ENCODE peak calls at places on chromosomes 13 and 19, in nine cellular contexts. One of them, this sample, is unnamed.
A peak's percentile ranks its signal among the peaks of the same experiment; 100 is the strongest.

GRCh38 chr19:10292206-10292788 is 2.5 kb downstream of the ICAM5 start:
- DNase-seq in stomach: peak; percentile 82
- DNase-seq in heart left ventricle: peak; percentile 79
- DNase-seq in brain microvascular endothelial cell: no peak
- DNase-seq in GM12865: peak; percentile 95
- DNase-seq in endothelial cell: peak; percentile 58
- DNase-seq in pancreas: peak; percentile 73
- DNase-seq in cardiac muscle cell: peak; percentile 85
- DNase-seq in tibial artery: peak; percentile 82
- DNase-seq in this sample: peak; percentile 91

GRCh38 chr13:72180253-72180952 is 313.4 kb upstream of the DACH1 start:
- DNase-seq in brain microvascular endothelial cell: peak; percentile 58
- DNase-seq in heart left ventricle: no peak
- DNase-seq in endothelial cell: no peak
- DNase-seq in cardiac muscle cell: no peak
- DNase-seq in stomach: no peak
- DNase-seq in pancreas: peak; percentile 37
- DNase-seq in tibial artery: no peak
- DNase-seq in GM12865: no peak
- DNase-seq in this sample: no peak

GRCh38 chr13:46006688-46007452 is 45.7 kb downstream of the ZC3H13 start:
- DNase-seq in brain microvascular endothelial cell: no peak
- DNase-seq in tibial artery: no peak
- DNase-seq in heart left ventricle: no peak
- DNase-seq in GM12865: no peak
- DNase-seq in cardiac muscle cell: no peak
- DNase-seq in stomach: no peak
- DNase-seq in pancreas: no peak
- DNase-seq in endothelial cell: no peak
- DNase-seq in this sample: no peak

GRCh38 chr13:111242585-111242984 is 77.9 kb upstream of the TEX29 start:
- DNase-seq in brain microvascular endothelial cell: no peak
- DNase-seq in stomach: no peak
- DNase-seq in GM12865: no peak
- DNase-seq in pancreas: no peak
- DNase-seq in cardiac muscle cell: no peak
- DNase-seq in heart left ventricle: no peak
- DNase-seq in endothelial cell: no peak
- DNase-seq in tibial artery: no peak
- DNase-seq in this sample: no peak

GRCh38 chr19:1166872-1167573 is 7.0 kb downstream of the SBNO2 start:
- DNase-seq in tibial artery: no peak
- DNase-seq in pancreas: no peak
- DNase-seq in cardiac muscle cell: no peak
- DNase-seq in heart left ventricle: no peak
- DNase-seq in GM12865: no peak
- DNase-seq in brain microvascular endothelial cell: no peak
- DNase-seq in stomach: no peak
- DNase-seq in endothelial cell: no peak
- DNase-seq in this sample: no peak

GRCh38 chr19:6260912-6261636 is 18.7 kb downstream of the MLLT1 start:
- DNase-seq in stomach: peak; percentile 41
- DNase-seq in heart left ventricle: no peak
- DNase-seq in endothelial cell: peak; percentile 72
- DNase-seq in brain microvascular endothelial cell: no peak
- DNase-seq in GM12865: no peak
- DNase-seq in pancreas: no peak
- DNase-seq in tibial artery: no peak
- DNase-seq in cardiac muscle cell: no peak
- DNase-seq in this sample: no peak

GRCh38 chr13:24234200-24234915 is 73.8 kb downstream of the SPATA13 start:
- DNase-seq in heart left ventricle: no peak
- DNase-seq in pancreas: no peak
- DNase-seq in stomach: no peak
- DNase-seq in GM12865: no peak
- DNase-seq in tibial artery: no peak
- DNase-seq in cardiac muscle cell: no peak
- DNase-seq in brain microvascular endothelial cell: no peak
- DNase-seq in endothelial cell: no peak
- DNase-seq in this sample: no peak

GRCh38 chr13:27339299-27339698 is 68.7 kb downstream of the RASL11A start:
- DNase-seq in pancreas: peak; percentile 33
- DNase-seq in brain microvascular endothelial cell: peak; percentile 28
- DNase-seq in cardiac muscle cell: peak; percentile 72
- DNase-seq in endothelial cell: peak; percentile 57
- DNase-seq in GM12865: peak; percentile 70
- DNase-seq in tibial artery: peak; percentile 63
- DNase-seq in stomach: peak; percentile 39
- DNase-seq in heart left ventricle: no peak
- DNase-seq in this sample: peak; percentile 51

GRCh38 chr19:17406039-17406886 is 833 bp upstream of the BST2 start:
- DNase-seq in brain microvascular endothelial cell: peak; percentile 44
- DNase-seq in pancreas: no peak
- DNase-seq in stomach: no peak
- DNase-seq in cardiac muscle cell: peak; percentile 52
- DNase-seq in endothelial cell: no peak
- DNase-seq in GM12865: peak; percentile 85
- DNase-seq in tibial artery: no peak
- DNase-seq in heart left ventricle: no peak
- DNase-seq in this sample: no peak

GRCh38 chr19:30324982-30325381 is 47.2 kb upstream of the ZNF536 start:
- DNase-seq in endothelial cell: no peak
- DNase-seq in cardiac muscle cell: no peak
- DNase-seq in pancreas: no peak
- DNase-seq in brain microvascular endothelial cell: no peak
- DNase-seq in GM12865: no peak
- DNase-seq in stomach: peak; percentile 19
- DNase-seq in heart left ventricle: no peak
- DNase-seq in tibial artery: no peak
- DNase-seq in this sample: no peak

GRCh38 chr13:32031025-32031814 is at the start of gene FRY:
- DNase-seq in tibial artery: peak; percentile 81
- DNase-seq in stomach: peak; percentile 60
- DNase-seq in cardiac muscle cell: peak; percentile 64
- DNase-seq in pancreas: peak; percentile 45
- DNase-seq in heart left ventricle: peak; percentile 79
- DNase-seq in brain microvascular endothelial cell: peak; percentile 58
- DNase-seq in endothelial cell: peak; percentile 53
- DNase-seq in GM12865: peak; percentile 69
- DNase-seq in this sample: peak; percentile 74

GRCh38 chr13:40189885-40190655 is 476.4 kb downstream of the FOXO1 start:
- DNase-seq in heart left ventricle: peak; percentile 35
- DNase-seq in GM12865: no peak
- DNase-seq in endothelial cell: no peak
- DNase-seq in cardiac muscle cell: peak; percentile 52
- DNase-seq in tibial artery: no peak
- DNase-seq in pancreas: no peak
- DNase-seq in stomach: no peak
- DNase-seq in brain microvascular endothelial cell: no peak
- DNase-seq in this sample: no peak

GRCh38 chr13:54536112-54536511 is 1507.5 kb downstream of the OLFM4 start:
- DNase-seq in GM12865: no peak
- DNase-seq in pancreas: no peak
- DNase-seq in cardiac muscle cell: no peak
- DNase-seq in heart left ventricle: no peak
- DNase-seq in endothelial cell: no peak
- DNase-seq in tibial artery: no peak
- DNase-seq in brain microvascular endothelial cell: no peak
- DNase-seq in stomach: no peak
- DNase-seq in this sample: no peak

GRCh38 chr13:65638572-65639168 is 1591.5 kb downstream of the PCDH9 start:
- DNase-seq in endothelial cell: peak; percentile 30
- DNase-seq in stomach: no peak
- DNase-seq in brain microvascular endothelial cell: peak; percentile 42
- DNase-seq in heart left ventricle: no peak
- DNase-seq in tibial artery: no peak
- DNase-seq in pancreas: no peak
- DNase-seq in cardiac muscle cell: peak; percentile 79
- DNase-seq in GM12865: peak; percentile 52
- DNase-seq in this sample: peak; percentile 4

DNA sequence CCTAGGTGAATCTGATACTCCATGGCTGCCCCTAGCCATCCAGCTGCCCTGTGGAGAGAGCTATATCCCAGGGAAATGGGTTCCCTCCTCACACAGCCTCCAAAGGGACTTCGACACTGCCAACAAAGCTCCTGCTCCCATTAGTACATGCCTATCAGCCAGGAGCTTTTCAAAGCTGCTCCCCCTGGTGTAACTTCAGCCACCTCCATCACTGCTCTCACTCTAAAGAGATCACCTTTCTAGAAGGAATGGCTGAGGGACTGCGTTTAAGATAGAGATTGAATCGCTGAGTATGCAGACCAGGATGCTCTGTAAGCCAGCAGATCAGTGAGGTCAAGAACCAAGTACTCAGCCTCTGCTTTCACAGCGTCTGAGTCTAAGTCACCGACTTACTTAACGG is 213.7 kb downstream of the NALCN start:
- DNase-seq in stomach: no peak
- DNase-seq in GM12865: no peak
- DNase-seq in heart left ventricle: no peak
- DNase-seq in pancreas: no peak
- DNase-seq in tibial artery: no peak
- DNase-seq in cardiac muscle cell: no peak
- DNase-seq in endothelial cell: peak; percentile 4
- DNase-seq in brain microvascular endothelial cell: no peak
- DNase-seq in this sample: no peak
- TF ChIP-seq CTCF in stomach: no peak
- TF ChIP-seq CTCF in GM12865: no peak
- TF ChIP-seq CTCF in heart left ventricle: no peak
- TF ChIP-seq CTCF in pancreas: no peak
- TF ChIP-seq CTCF in tibial artery: no peak
- TF ChIP-seq CTCF in cardiac muscle cell: no peak
- TF ChIP-seq CTCF in endothelial cell: no peak
- TF ChIP-seq CTCF in brain microvascular endothelial cell: peak; percentile 23
- TF ChIP-seq CTCF in this sample: no peak

DNA sequence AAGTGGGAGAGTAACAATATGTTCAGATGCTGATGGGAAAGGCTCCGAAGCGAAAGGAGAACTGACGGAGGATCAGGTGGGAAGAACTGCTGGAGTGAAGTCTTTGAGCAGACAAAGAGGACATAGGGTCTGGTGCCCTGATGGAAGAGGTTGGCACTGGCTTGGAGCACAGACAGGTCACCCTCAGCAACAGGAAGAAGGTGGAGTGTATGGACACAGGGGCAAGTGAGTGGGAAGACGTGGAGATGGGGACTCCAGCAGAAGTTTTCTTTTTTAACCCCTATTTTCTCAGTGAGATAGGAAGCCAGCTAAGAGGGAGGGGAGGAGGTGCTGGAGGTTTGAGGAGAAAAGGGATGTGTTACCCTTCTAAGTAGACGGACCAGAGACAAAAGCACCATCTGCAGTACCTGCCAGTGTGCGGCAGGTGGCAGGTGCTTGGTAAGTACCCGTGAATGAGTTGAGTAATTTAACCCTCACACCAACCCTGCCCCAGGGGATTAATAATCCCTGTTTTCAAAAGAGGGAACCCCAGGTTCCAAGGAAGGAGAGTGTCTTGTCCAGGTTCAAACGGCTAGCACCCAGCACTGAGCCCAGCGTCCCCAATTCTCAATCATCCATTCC is 11.2 kb downstream of the HAS1 start:
- DNase-seq in tibial artery: no peak
- DNase-seq in cardiac muscle cell: peak; percentile 71
- DNase-seq in brain microvascular endothelial cell: no peak
- DNase-seq in heart left ventricle: no peak
- DNase-seq in GM12865: peak; percentile 30
- DNase-seq in pancreas: no peak
- DNase-seq in endothelial cell: peak; percentile 38
- DNase-seq in stomach: no peak
- DNase-seq in this sample: peak; percentile 76
- TF ChIP-seq CTCF in tibial artery: no peak
- TF ChIP-seq CTCF in cardiac muscle cell: peak; percentile 43
- TF ChIP-seq CTCF in brain microvascular endothelial cell: peak; percentile 67
- TF ChIP-seq CTCF in heart left ventricle: peak; percentile 20
- TF ChIP-seq CTCF in GM12865: peak; percentile 36
- TF ChIP-seq CTCF in pancreas: peak; percentile 21
- TF ChIP-seq CTCF in endothelial cell: peak; percentile 49
- TF ChIP-seq CTCF in stomach: peak; percentile 21
- TF ChIP-seq CTCF in this sample: peak; percentile 65

GRCh38 chr19:3623716-3624115 is 2.9 kb downstream of the CACTIN start:
- DNase-seq in stomach: no peak
- DNase-seq in brain microvascular endothelial cell: no peak
- DNase-seq in heart left ventricle: no peak
- DNase-seq in GM12865: no peak
- DNase-seq in endothelial cell: no peak
- DNase-seq in cardiac muscle cell: no peak
- DNase-seq in pancreas: no peak
- DNase-seq in tibial artery: no peak
- DNase-seq in this sample: no peak

GRCh38 chr19:3627351-3627723 is 747 bp upstream of the CACTIN start:
- DNase-seq in pancreas: no peak
- DNase-seq in heart left ventricle: no peak
- DNase-seq in stomach: no peak
- DNase-seq in tibial artery: no peak
- DNase-seq in endothelial cell: no peak
- DNase-seq in brain microvascular endothelial cell: no peak
- DNase-seq in cardiac muscle cell: no peak
- DNase-seq in GM12865: no peak
- DNase-seq in this sample: no peak

GRCh38 chr19:3625996-3626472 is 556 bp downstream of the CACTIN start:
- DNase-seq in pancreas: no peak
- DNase-seq in heart left ventricle: no peak
- DNase-seq in stomach: no peak
- DNase-seq in tibial artery: no peak
- DNase-seq in cardiac muscle cell: no peak
- DNase-seq in endothelial cell: no peak
- DNase-seq in GM12865: no peak
- DNase-seq in brain microvascular endothelial cell: no peak
- DNase-seq in this sample: no peak

GRCh38 chr19:3622224-3622623 is 4.4 kb downstream of the CACTIN start:
- DNase-seq in stomach: no peak
- DNase-seq in cardiac muscle cell: no peak
- DNase-seq in brain microvascular endothelial cell: no peak
- DNase-seq in tibial artery: no peak
- DNase-seq in endothelial cell: no peak
- DNase-seq in heart left ventricle: no peak
- DNase-seq in GM12865: no peak
- DNase-seq in pancreas: no peak
- DNase-seq in this sample: no peak

GRCh38 chr19:3626473-3627350 is at the start of gene CACTIN:
- DNase-seq in brain microvascular endothelial cell: peak; percentile 97
- DNase-seq in endothelial cell: peak; percentile 97
- DNase-seq in tibial artery: peak; percentile 99
- DNase-seq in stomach: peak; percentile 99
- DNase-seq in GM12865: peak; percentile 99
- DNase-seq in heart left ventricle: peak; percentile 100
- DNase-seq in cardiac muscle cell: peak; percentile 99
- DNase-seq in pancreas: peak; percentile 99
- DNase-seq in this sample: peak; percentile 100
- TF ChIP-seq CTCF in brain microvascular endothelial cell: no peak
- TF ChIP-seq CTCF in endothelial cell: no peak
- TF ChIP-seq CTCF in tibial artery: no peak
- TF ChIP-seq CTCF in stomach: no peak
- TF ChIP-seq CTCF in GM12865: no peak
- TF ChIP-seq CTCF in heart left ventricle: no peak
- TF ChIP-seq CTCF in cardiac muscle cell: no peak
- TF ChIP-seq CTCF in pancreas: no peak
- TF ChIP-seq CTCF in this sample: no peak

DNA sequence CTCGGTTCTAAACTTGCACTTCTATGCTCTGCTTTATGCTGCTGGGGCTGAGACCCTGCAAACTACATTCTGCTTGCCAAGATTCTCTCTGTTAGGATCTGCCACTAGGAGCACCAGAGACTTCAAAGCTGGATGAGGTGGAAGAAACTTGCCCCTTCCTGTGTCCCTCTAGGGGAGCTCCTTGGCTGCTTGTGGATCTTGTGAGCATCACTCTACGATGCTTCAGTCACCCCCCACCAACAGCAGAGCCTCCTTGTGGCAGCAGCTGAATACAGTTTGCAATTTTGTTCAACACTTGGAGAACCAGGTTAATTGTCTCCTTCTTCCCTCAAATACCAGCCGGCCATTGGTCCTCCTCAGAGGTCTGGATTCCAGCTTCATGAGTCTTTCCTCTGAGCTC is 310.6 kb downstream of the FGF14 start:
- DNase-seq in GM12865: peak; percentile 7
- DNase-seq in brain microvascular endothelial cell: peak; percentile 7
- DNase-seq in heart left ventricle: no peak
- DNase-seq in tibial artery: no peak
- DNase-seq in stomach: no peak
- DNase-seq in pancreas: no peak
- DNase-seq in cardiac muscle cell: no peak
- DNase-seq in endothelial cell: peak; percentile 10
- DNase-seq in this sample: no peak
- TF ChIP-seq CTCF in GM12865: no peak
- TF ChIP-seq CTCF in brain microvascular endothelial cell: peak; percentile 50
- TF ChIP-seq CTCF in heart left ventricle: peak; percentile 7
- TF ChIP-seq CTCF in tibial artery: no peak
- TF ChIP-seq CTCF in stomach: no peak
- TF ChIP-seq CTCF in pancreas: no peak
- TF ChIP-seq CTCF in cardiac muscle cell: no peak
- TF ChIP-seq CTCF in endothelial cell: peak; percentile 20
- TF ChIP-seq CTCF in this sample: peak; percentile 10